ENCODE peak calls at places on chromosomes 4 and X, in five cellular contexts. I, M, N, F and W are unnamed samples.

GRCh38 chr4:86921608-86922252 is 13.1 kb upstream of the AFF1 start:
- DNase-seq in I (no peak), M (peak), N (no peak), F (no peak), W (no peak)

GRCh38 chrX:68018248-68019203 is 414.8 kb downstream of the OPHN1 start:
- DNase-seq in I (no peak), M (peak), N (no peak), F (peak), W (no peak)

GRCh38 chrX:108735680-108736508 is 469 bp downstream of the IRS4 start:
- DNase-seq in I (no peak), M (peak), N (no peak), F (peak), W (peak)

GRCh38 chr4:40992472-40993298 is 221.7 kb downstream of the APBB2 start:
- DNase-seq in I (no peak), M (peak), N (no peak), F (peak), W (peak)

GRCh38 chr4:151436093-151436518 is 27.1 kb downstream of the FHIP1A start:
- DNase-seq in I (no peak), M (no peak), N (no peak), F (no peak), W (no peak)

GRCh38 chrX:69083785-69084184 is 81.5 kb downstream of the PJA1 start:
- DNase-seq in I (no peak), M (no peak), N (no peak), F (no peak), W (no peak)

GRCh38 chrX:118325453-118325852 is 20.5 kb upstream of the WDR44 start:
- DNase-seq in I (no peak), M (no peak), N (no peak), F (no peak), W (peak)

GRCh38 chr4:81227968-81228367 is 12.9 kb upstream of the PRKG2 start:
- DNase-seq in I (no peak), M (no peak), N (no peak), F (no peak), W (no peak)

GRCh38 chrX:63514575-63514967 is 163.4 kb upstream of the SPIN4 start:
- DNase-seq in I (no peak), M (peak), N (no peak), F (no peak), W (no peak)

GRCh38 chrX:8284131-8284530 is 113.1 kb upstream of the VCX2 start:
- DNase-seq in I (no peak), M (no peak), N (no peak), F (no peak), W (no peak)